ENCODE peak calls at places on chromosomes 16 and 17, in seven cellular contexts. One of them, this sample, is unnamed.

GRCh38 chr17:30450125-30451027 is 26.8 kb upstream of the GOSR1 start:
- DNase-seq in neural crest cell: no peak
- DNase-seq in HTR-8/SVneo: no peak
- DNase-seq in GM04504: no peak
- DNase-seq in fibroblast of lung: no peak
- DNase-seq in stromal cell of bone marrow: no peak
- DNase-seq in activated CD4-positive, alpha-beta T cell treated with anti-CD3 and anti-CD28 coated beads, Interleukin-2, amount 50 U/mL, for 1 hour: no peak
- DNase-seq in this sample: no peak

GRCh38 chr16:869823-870641 is 69.5 kb upstream of the GNG13 start:
- DNase-seq in HTR-8/SVneo: no peak
- DNase-seq in stromal cell of bone marrow: no peak
- DNase-seq in neural crest cell: no peak
- DNase-seq in GM04504: no peak
- DNase-seq in activated CD4-positive, alpha-beta T cell treated with anti-CD3 and anti-CD28 coated beads, Interleukin-2, amount 50 U/mL, for 1 hour: no peak
- DNase-seq in fibroblast of lung: no peak
- DNase-seq in this sample: no peak

GRCh38 chr16:83615981-83616380 is 191.8 kb upstream of the HSBP1 start:
- DNase-seq in GM04504: no peak
- DNase-seq in neural crest cell: no peak
- DNase-seq in HTR-8/SVneo: no peak
- DNase-seq in stromal cell of bone marrow: no peak
- DNase-seq in fibroblast of lung: peak; percentile 8
- DNase-seq in activated CD4-positive, alpha-beta T cell treated with anti-CD3 and anti-CD28 coated beads, Interleukin-2, amount 50 U/mL, for 1 hour: no peak
- DNase-seq in this sample: no peak

GRCh38 chr17:80546267-80546666 is 1.6 kb downstream of the RPTOR start:
- DNase-seq in neural crest cell: no peak
- DNase-seq in stromal cell of bone marrow: no peak
- DNase-seq in GM04504: no peak
- DNase-seq in fibroblast of lung: no peak
- DNase-seq in HTR-8/SVneo: no peak
- DNase-seq in activated CD4-positive, alpha-beta T cell treated with anti-CD3 and anti-CD28 coated beads, Interleukin-2, amount 50 U/mL, for 1 hour: no peak
- DNase-seq in this sample: no peak

GRCh38 chr16:51146256-51146924 is 4.7 kb downstream of the SALL1 start:
- DNase-seq in fibroblast of lung: peak; percentile 71
- DNase-seq in stromal cell of bone marrow: no peak
- DNase-seq in activated CD4-positive, alpha-beta T cell treated with anti-CD3 and anti-CD28 coated beads, Interleukin-2, amount 50 U/mL, for 1 hour: no peak
- DNase-seq in neural crest cell: no peak
- DNase-seq in HTR-8/SVneo: no peak
- DNase-seq in GM04504: no peak
- DNase-seq in this sample: no peak

GRCh38 chr17:2173005-2173404 is 118.1 kb downstream of the HIC1 start:
- DNase-seq in stromal cell of bone marrow: no peak
- DNase-seq in activated CD4-positive, alpha-beta T cell treated with anti-CD3 and anti-CD28 coated beads, Interleukin-2, amount 50 U/mL, for 1 hour: no peak
- DNase-seq in neural crest cell: no peak
- DNase-seq in HTR-8/SVneo: no peak
- DNase-seq in GM04504: no peak
- DNase-seq in fibroblast of lung: peak; percentile 81
- DNase-seq in this sample: no peak

GRCh38 chr17:66717680-66718079 is 117.2 kb upstream of the CACNG5 start:
- DNase-seq in activated CD4-positive, alpha-beta T cell treated with anti-CD3 and anti-CD28 coated beads, Interleukin-2, amount 50 U/mL, for 1 hour: no peak
- DNase-seq in HTR-8/SVneo: no peak
- DNase-seq in stromal cell of bone marrow: no peak
- DNase-seq in GM04504: no peak
- DNase-seq in fibroblast of lung: peak; percentile 49
- DNase-seq in neural crest cell: no peak
- DNase-seq in this sample: no peak

GRCh38 chr17:37744961-37745800 is at the start of gene HNF1B:
- DNase-seq in GM04504: no peak
- DNase-seq in neural crest cell: no peak
- DNase-seq in activated CD4-positive, alpha-beta T cell treated with anti-CD3 and anti-CD28 coated beads, Interleukin-2, amount 50 U/mL, for 1 hour: no peak
- DNase-seq in HTR-8/SVneo: no peak
- DNase-seq in fibroblast of lung: no peak
- DNase-seq in stromal cell of bone marrow: no peak
- DNase-seq in this sample: peak; percentile 74

GRCh38 chr17:50290074-50290702 is 15.9 kb downstream of the TMEM92 start:
- DNase-seq in stromal cell of bone marrow: peak; percentile 98
- DNase-seq in GM04504: peak; percentile 99
- DNase-seq in activated CD4-positive, alpha-beta T cell treated with anti-CD3 and anti-CD28 coated beads, Interleukin-2, amount 50 U/mL, for 1 hour: no peak
- DNase-seq in neural crest cell: no peak
- DNase-seq in fibroblast of lung: peak; percentile 99
- DNase-seq in HTR-8/SVneo: peak; percentile 93
- DNase-seq in this sample: peak; percentile 88

GRCh38 chr16:441447-441846 is 16.0 kb downstream of the RAB11FIP3 start:
- DNase-seq in stromal cell of bone marrow: no peak
- DNase-seq in HTR-8/SVneo: no peak
- DNase-seq in GM04504: no peak
- DNase-seq in activated CD4-positive, alpha-beta T cell treated with anti-CD3 and anti-CD28 coated beads, Interleukin-2, amount 50 U/mL, for 1 hour: no peak
- DNase-seq in neural crest cell: no peak
- DNase-seq in fibroblast of lung: no peak
- DNase-seq in this sample: no peak

GRCh38 chr17:37064166-37064565 is 115.4 kb downstream of the AATF start:
- DNase-seq in neural crest cell: no peak
- DNase-seq in stromal cell of bone marrow: no peak
- DNase-seq in activated CD4-positive, alpha-beta T cell treated with anti-CD3 and anti-CD28 coated beads, Interleukin-2, amount 50 U/mL, for 1 hour: no peak
- DNase-seq in fibroblast of lung: no peak
- DNase-seq in GM04504: no peak
- DNase-seq in HTR-8/SVneo: no peak
- DNase-seq in this sample: no peak

GRCh38 chr17:55691666-55692065 is 31.0 kb downstream of the TMEM100 start:
- DNase-seq in HTR-8/SVneo: no peak
- DNase-seq in GM04504: no peak
- DNase-seq in activated CD4-positive, alpha-beta T cell treated with anti-CD3 and anti-CD28 coated beads, Interleukin-2, amount 50 U/mL, for 1 hour: no peak
- DNase-seq in fibroblast of lung: no peak
- DNase-seq in neural crest cell: no peak
- DNase-seq in stromal cell of bone marrow: no peak
- DNase-seq in this sample: no peak

GRCh38 chr17:6455321-6455705 is 11.1 kb downstream of the PIMREG start:
- DNase-seq in HTR-8/SVneo: no peak
- DNase-seq in stromal cell of bone marrow: no peak
- DNase-seq in activated CD4-positive, alpha-beta T cell treated with anti-CD3 and anti-CD28 coated beads, Interleukin-2, amount 50 U/mL, for 1 hour: peak; percentile 37
- DNase-seq in GM04504: no peak
- DNase-seq in neural crest cell: peak; percentile 23
- DNase-seq in fibroblast of lung: peak; percentile 35
- DNase-seq in this sample: no peak

GRCh38 chr17:80981929-80982425 is 9.7 kb upstream of the CHMP6 start:
- DNase-seq in fibroblast of lung: no peak
- DNase-seq in activated CD4-positive, alpha-beta T cell treated with anti-CD3 and anti-CD28 coated beads, Interleukin-2, amount 50 U/mL, for 1 hour: no peak
- DNase-seq in neural crest cell: no peak
- DNase-seq in stromal cell of bone marrow: no peak
- DNase-seq in HTR-8/SVneo: no peak
- DNase-seq in GM04504: no peak
- DNase-seq in this sample: no peak

GRCh38 chr16:83365166-83365565 is 442.6 kb upstream of the HSBP1 start:
- DNase-seq in neural crest cell: no peak
- DNase-seq in HTR-8/SVneo: no peak
- DNase-seq in activated CD4-positive, alpha-beta T cell treated with anti-CD3 and anti-CD28 coated beads, Interleukin-2, amount 50 U/mL, for 1 hour: no peak
- DNase-seq in stromal cell of bone marrow: peak; percentile 18
- DNase-seq in GM04504: no peak
- DNase-seq in fibroblast of lung: peak; percentile 69
- DNase-seq in this sample: no peak

GRCh38 chr16:25126820-25127232 is 15.3 kb downstream of the LCMT1 start:
- DNase-seq in HTR-8/SVneo: peak; percentile 63
- DNase-seq in fibroblast of lung: peak; percentile 94
- DNase-seq in neural crest cell: no peak
- DNase-seq in activated CD4-positive, alpha-beta T cell treated with anti-CD3 and anti-CD28 coated beads, Interleukin-2, amount 50 U/mL, for 1 hour: no peak
- DNase-seq in stromal cell of bone marrow: peak; percentile 55
- DNase-seq in GM04504: peak; percentile 56
- DNase-seq in this sample: no peak

GRCh38 chr17:75684249-75684648 is 17.1 kb downstream of the SAP30BP start:
- DNase-seq in neural crest cell: no peak
- DNase-seq in GM04504: no peak
- DNase-seq in activated CD4-positive, alpha-beta T cell treated with anti-CD3 and anti-CD28 coated beads, Interleukin-2, amount 50 U/mL, for 1 hour: no peak
- DNase-seq in fibroblast of lung: peak; percentile 59
- DNase-seq in HTR-8/SVneo: no peak
- DNase-seq in stromal cell of bone marrow: no peak
- DNase-seq in this sample: no peak

GRCh38 chr16:86834451-86835035 is 256.2 kb downstream of the FOXL1 start:
- DNase-seq in GM04504: no peak
- DNase-seq in fibroblast of lung: peak; percentile 81
- DNase-seq in neural crest cell: peak; percentile 13
- DNase-seq in HTR-8/SVneo: peak; percentile 48
- DNase-seq in activated CD4-positive, alpha-beta T cell treated with anti-CD3 and anti-CD28 coated beads, Interleukin-2, amount 50 U/mL, for 1 hour: no peak
- DNase-seq in stromal cell of bone marrow: no peak
- DNase-seq in this sample: no peak

GRCh38 chr17:28717578-28718316 is at the start of gene RAB34:
- DNase-seq in activated CD4-positive, alpha-beta T cell treated with anti-CD3 and anti-CD28 coated beads, Interleukin-2, amount 50 U/mL, for 1 hour: no peak
- DNase-seq in GM04504: peak; percentile 73
- DNase-seq in stromal cell of bone marrow: peak; percentile 68
- DNase-seq in neural crest cell: peak; percentile 73
- DNase-seq in HTR-8/SVneo: peak; percentile 84
- DNase-seq in fibroblast of lung: peak; percentile 91
- DNase-seq in this sample: peak; percentile 67

GRCh38 chr17:44623070-44623725 is 33.1 kb upstream of the MEIOC start:
- DNase-seq in GM04504: no peak
- DNase-seq in HTR-8/SVneo: no peak
- DNase-seq in neural crest cell: no peak
- DNase-seq in stromal cell of bone marrow: no peak
- DNase-seq in fibroblast of lung: peak; percentile 67
- DNase-seq in activated CD4-positive, alpha-beta T cell treated with anti-CD3 and anti-CD28 coated beads, Interleukin-2, amount 50 U/mL, for 1 hour: no peak
- DNase-seq in this sample: no peak

This sample was measured in prostate gland.